ENCODE peak calls at places on chromosomes 3 and 15, in four cellular contexts. One of them, this sample, is unnamed.

GRCh38 chr3:10933021-10933420 is 59.5 kb upstream of the SLC6A1 start:
- DNase-seq in AG09309: no peak
- DNase-seq in transverse colon: no peak
- DNase-seq in AG10803: no peak
- DNase-seq in this sample: no peak

GRCh38 chr3:77025476-77025875 is 14.4 kb upstream of the ROBO2 start:
- DNase-seq in transverse colon: no peak
- DNase-seq in AG10803: no peak
- DNase-seq in AG09309: no peak
- DNase-seq in this sample: no peak

GRCh38 chr3:130834476-130834875 is 59.4 kb upstream of the ATP2C1 start:
- DNase-seq in transverse colon: no peak
- DNase-seq in AG09309: no peak
- DNase-seq in AG10803: peak; percentile 18
- DNase-seq in this sample: peak; percentile 71

GRCh38 chr15:99343836-99344551 is 92.7 kb downstream of the LRRC28 start:
- DNase-seq in AG10803: no peak
- DNase-seq in AG09309: no peak
- DNase-seq in transverse colon: peak; percentile 15
- DNase-seq in this sample: no peak

GRCh38 chr3:170007031-170007663 is 30.6 kb upstream of the GPR160 start:
- DNase-seq in transverse colon: no peak
- DNase-seq in AG09309: peak; percentile 52
- DNase-seq in AG10803: peak; percentile 76
- DNase-seq in this sample: peak; percentile 53

GRCh38 chr15:52208306-52208946 is 17.2 kb upstream of the GNB5 start:
- DNase-seq in transverse colon: peak; percentile 66
- DNase-seq in AG10803: peak; percentile 67
- DNase-seq in AG09309: peak; percentile 33
- DNase-seq in this sample: peak; percentile 74

GRCh38 chr15:68345481-68345880 is 67.9 kb downstream of the FEM1B start:
- DNase-seq in AG10803: no peak
- DNase-seq in transverse colon: no peak
- DNase-seq in AG09309: no peak
- DNase-seq in this sample: no peak

GRCh38 chr3:8712871-8713360 is 20.7 kb upstream of the CAV3 start:
- DNase-seq in AG10803: peak; percentile 30
- DNase-seq in transverse colon: no peak
- DNase-seq in AG09309: no peak
- DNase-seq in this sample: no peak

GRCh38 chr3:154779571-154779970 is 300.5 kb upstream of the MME start:
- DNase-seq in AG10803: peak; percentile 76
- DNase-seq in transverse colon: no peak
- DNase-seq in AG09309: peak; percentile 48
- DNase-seq in this sample: peak; percentile 29

GRCh38 chr15:90988249-90988648 is 6.1 kb downstream of the PRC1 start:
- DNase-seq in AG09309: no peak
- DNase-seq in transverse colon: no peak
- DNase-seq in AG10803: no peak
- DNase-seq in this sample: no peak

GRCh38 chr15:88744548-88745020 is 58.7 kb upstream of the ACAN start:
- DNase-seq in transverse colon: no peak
- DNase-seq in AG10803: peak; percentile 11
- DNase-seq in AG09309: no peak
- DNase-seq in this sample: no peak

GRCh38 chr3:72821170-72821781 is 27.0 kb downstream of the SHQ1 start:
- DNase-seq in AG09309: peak; percentile 46
- DNase-seq in transverse colon: peak; percentile 64
- DNase-seq in AG10803: peak; percentile 69
- DNase-seq in this sample: peak; percentile 27

GRCh38 chr15:96359772-96360498 is 29.4 kb downstream of the NR2F2 start:
- DNase-seq in AG10803: no peak
- DNase-seq in transverse colon: no peak
- DNase-seq in AG09309: no peak
- DNase-seq in this sample: no peak

GRCh38 chr15:31378363-31378903 is 51.8 kb downstream of the KLF13 start:
- DNase-seq in AG09309: no peak
- DNase-seq in AG10803: no peak
- DNase-seq in transverse colon: no peak
- DNase-seq in this sample: no peak

GRCh38 chr15:79474252-79474651 is 42.1 kb downstream of the MINAR1 start:
- DNase-seq in transverse colon: no peak
- DNase-seq in AG10803: peak; percentile 84
- DNase-seq in AG09309: peak; percentile 20
- DNase-seq in this sample: peak; percentile 11

GRCh38 chr3:182116386-182116785 is 404.7 kb downstream of the SOX2 start:
- DNase-seq in transverse colon: no peak
- DNase-seq in AG09309: no peak
- DNase-seq in AG10803: no peak
- DNase-seq in this sample: no peak

GRCh38 chr3:187183210-187183862 is 13.9 kb upstream of the RTP1 start:
- DNase-seq in AG09309: no peak
- DNase-seq in AG10803: peak; percentile 94
- DNase-seq in transverse colon: no peak
- DNase-seq in this sample: peak; percentile 57

GRCh38 chr15:64464271-64465005 is 4.1 kb downstream of the ZNF609 start:
- DNase-seq in AG10803: peak; percentile 29
- DNase-seq in AG09309: no peak
- DNase-seq in transverse colon: no peak
- DNase-seq in this sample: peak; percentile 51

GRCh38 chr3:107796786-107797185 is 274.0 kb downstream of the BBX start:
- DNase-seq in transverse colon: no peak
- DNase-seq in AG10803: peak; percentile 78
- DNase-seq in AG09309: peak; percentile 20
- DNase-seq in this sample: peak; percentile 20

GRCh38 chr3:39404943-39405686 is 1.4 kb upstream of the RPSA start:
- DNase-seq in AG09309: no peak
- DNase-seq in transverse colon: no peak
- DNase-seq in AG10803: no peak
- DNase-seq in this sample: no peak
- H3K4me3 ChIP-seq in AG09309: no peak overlapping the region
- H3K4me3 ChIP-seq in transverse colon: no peak overlapping the region
- H3K4me3 ChIP-seq in AG10803: no peak overlapping the region
- H3K4me3 ChIP-seq in this sample: peak overlapping the region; percentile 80

GRCh38 chr3:142366434-142366833 is 81.4 kb downstream of the XRN1 start:
- DNase-seq in AG09309: no peak
- DNase-seq in transverse colon: no peak
- DNase-seq in AG10803: no peak
- DNase-seq in this sample: no peak
- TF ChIP-seq CTCF in AG09309: no peak
- TF ChIP-seq CTCF in transverse colon: no peak
- TF ChIP-seq CTCF in AG10803: peak; percentile 9
- TF ChIP-seq CTCF in this sample: peak; percentile 15

GRCh38 chr3:193553606-193554005 is 1.1 kb downstream of the ATP13A4 start:
- DNase-seq in AG10803: no peak
- DNase-seq in AG09309: no peak
- DNase-seq in transverse colon: no peak
- DNase-seq in this sample: no peak
- H3K4me3 ChIP-seq in AG10803: no peak overlapping the region
- H3K4me3 ChIP-seq in AG09309: no peak overlapping the region
- H3K4me3 ChIP-seq in transverse colon: no peak overlapping the region
- H3K4me3 ChIP-seq in this sample: no peak overlapping the region

GRCh38 chr3:158278187-158278586 is 168.3 kb downstream of the RSRC1 start:
- DNase-seq in AG10803: no peak
- DNase-seq in transverse colon: no peak
- DNase-seq in AG09309: no peak
- DNase-seq in this sample: no peak

GRCh38 chr3:158269896-158270295 is 160.0 kb downstream of the RSRC1 start:
- DNase-seq in AG10803: no peak
- DNase-seq in transverse colon: no peak
- DNase-seq in AG09309: no peak
- DNase-seq in this sample: no peak

GRCh38 chr3:158272071-158272470 is 162.2 kb downstream of the RSRC1 start:
- DNase-seq in AG10803: no peak
- DNase-seq in AG09309: no peak
- DNase-seq in transverse colon: no peak
- DNase-seq in this sample: no peak

GRCh38 chr3:158279584-158279983 is 169.7 kb downstream of the RSRC1 start:
- DNase-seq in AG09309: no peak
- DNase-seq in AG10803: no peak
- DNase-seq in transverse colon: no peak
- DNase-seq in this sample: no peak

DNA sequence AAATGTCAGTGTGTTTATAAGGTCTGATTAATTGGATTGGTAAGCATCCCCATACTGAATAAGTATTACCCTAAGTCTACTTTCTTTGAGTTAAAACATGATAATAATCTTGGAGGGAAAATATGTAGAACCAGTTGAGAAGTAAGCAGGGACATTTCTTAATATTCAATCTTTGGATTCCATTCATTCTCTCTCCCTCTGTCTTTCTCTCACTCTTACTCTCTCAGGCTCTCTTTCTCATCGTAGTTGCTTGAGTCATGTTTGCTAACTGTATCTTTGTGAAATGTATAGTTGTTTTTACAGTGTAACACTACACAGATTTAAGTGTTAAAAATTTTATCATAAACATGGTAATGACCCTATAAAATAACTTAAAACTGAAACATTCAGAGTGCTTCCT is 163.8 kb downstream of the RSRC1 start:
- DNase-seq in AG09309: no peak
- DNase-seq in transverse colon: no peak
- DNase-seq in AG10803: peak; percentile 5
- DNase-seq in this sample: no peak
- TF ChIP-seq CTCF in AG09309: no peak
- TF ChIP-seq CTCF in transverse colon: no peak
- TF ChIP-seq CTCF in AG10803: no peak
- TF ChIP-seq CTCF in this sample: no peak

GRCh38 chr3:64462203-64463120 is 225.3 kb downstream of the ADAMTS9 start:
- DNase-seq in AG10803: peak; percentile 91
- DNase-seq in transverse colon: no peak
- DNase-seq in AG09309: peak; percentile 71
- DNase-seq in this sample: peak; percentile 64
- H3K4me3 ChIP-seq in AG10803: peak overlapping the region; percentile 18
- H3K4me3 ChIP-seq in transverse colon: no peak overlapping the region
- H3K4me3 ChIP-seq in AG09309: peak overlapping the region; percentile 5
- H3K4me3 ChIP-seq in this sample: peak overlapping the region; percentile 12

DNA sequence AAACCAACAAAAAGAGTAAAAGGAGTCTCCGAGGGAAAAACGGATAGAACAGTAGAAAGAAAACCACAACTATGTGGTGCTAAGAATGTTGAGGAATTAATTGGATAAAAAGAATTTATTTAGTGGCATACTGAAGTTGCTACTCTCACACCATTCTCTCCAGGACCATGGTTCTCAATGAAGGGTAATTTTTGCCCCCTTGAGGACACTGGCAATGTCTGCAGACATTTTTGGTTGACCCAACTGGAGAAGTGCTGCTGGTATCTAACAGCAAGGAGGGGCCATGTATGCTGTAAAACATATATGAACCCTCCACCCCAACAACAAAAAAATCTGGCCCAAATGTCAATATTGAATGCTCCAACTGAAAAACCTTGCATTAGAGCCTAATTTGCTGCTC is 85.9 kb upstream of the CSPG5 start:
- DNase-seq in AG10803: peak; percentile 42
- DNase-seq in AG09309: peak; percentile 13
- DNase-seq in transverse colon: no peak
- DNase-seq in this sample: no peak
- TF ChIP-seq CTCF in AG10803: peak; percentile 52
- TF ChIP-seq CTCF in AG09309: peak; percentile 42
- TF ChIP-seq CTCF in transverse colon: no peak
- TF ChIP-seq CTCF in this sample: peak; percentile 32

DNA sequence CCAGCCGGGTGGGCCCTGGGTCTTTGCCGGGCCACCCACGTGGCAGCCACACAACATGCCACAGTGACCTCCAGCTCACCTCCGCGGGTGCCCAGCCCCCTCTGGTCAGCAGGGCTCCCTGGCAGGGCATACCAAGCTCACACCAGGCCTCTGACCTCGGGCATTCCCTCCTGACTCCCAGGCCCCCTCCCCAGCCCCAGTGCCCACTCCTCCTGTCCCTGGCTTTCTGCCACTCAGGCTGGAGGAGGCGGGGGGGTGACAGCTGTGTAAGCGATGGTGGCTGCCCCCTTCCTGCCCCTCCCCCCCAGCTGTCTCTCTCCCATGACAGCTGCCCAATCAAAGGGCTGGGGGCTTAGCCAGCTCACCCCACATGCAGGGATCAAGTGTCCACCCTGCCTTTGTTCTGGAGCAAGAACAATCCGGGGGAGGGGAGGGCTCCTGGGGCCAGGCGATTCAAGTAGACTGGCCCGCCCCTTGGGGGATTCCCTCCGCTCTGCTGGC is 3.3 kb downstream of the PCBP4 start:
- DNase-seq in AG09309: no peak
- DNase-seq in transverse colon: no peak
- DNase-seq in AG10803: no peak
- DNase-seq in this sample: no peak
- H3K4me3 ChIP-seq in AG09309: no peak overlapping the region
- H3K4me3 ChIP-seq in transverse colon: no peak overlapping the region
- H3K4me3 ChIP-seq in AG10803: no peak overlapping the region
- H3K4me3 ChIP-seq in this sample: no peak overlapping the region

This sample was measured in foreskin fibroblast.